ENCODE peak calls at places on chromosome 6, in four cellular contexts. One of them, this sample, is unnamed.

GRCh38 chr6:137543114-137543513 is 48.9 kb upstream of the OLIG3 start:
- DNase-seq in A549: no peak
- DNase-seq in GM12878: no peak
- DNase-seq in K562: no peak
- DNase-seq in this sample: no peak

GRCh38 chr6:51531623-51532022 is 555.8 kb downstream of the PKHD1 start:
- DNase-seq in A549: no peak
- DNase-seq in GM12878: peak
- DNase-seq in K562: no peak
- DNase-seq in this sample: no peak

GRCh38 chr6:28449056-28449455 is 5.8 kb upstream of the ZSCAN23 start:
- DNase-seq in A549: no peak
- DNase-seq in GM12878: no peak
- DNase-seq in K562: no peak
- DNase-seq in this sample: no peak

GRCh38 chr6:14851286-14851685 is 394.6 kb upstream of the JARID2 start:
- DNase-seq in A549: no peak
- DNase-seq in GM12878: no peak
- DNase-seq in K562: no peak
- DNase-seq in this sample: no peak

GRCh38 chr6:71977860-71978259 is 91.5 kb downstream of the RIMS1 start:
- DNase-seq in A549: no peak
- DNase-seq in GM12878: no peak
- DNase-seq in K562: no peak
- DNase-seq in this sample: no peak

GRCh38 chr6:6891074-6891754 is 216.5 kb upstream of the RREB1 start:
- DNase-seq in A549: no peak
- DNase-seq in GM12878: no peak
- DNase-seq in K562: no peak
- DNase-seq in this sample: no peak

GRCh38 chr6:169160091-169160854 is 93.4 kb downstream of the THBS2 start:
- DNase-seq in A549: no peak
- DNase-seq in GM12878: no peak
- DNase-seq in K562: no peak
- DNase-seq in this sample: no peak

GRCh38 chr6:23562554-23562953 is 563.5 kb upstream of the NRSN1 start:
- DNase-seq in A549: no peak
- DNase-seq in GM12878: no peak
- DNase-seq in K562: no peak
- DNase-seq in this sample: no peak

GRCh38 chr6:29872791-29873190 is 45.2 kb downstream of the HLA-G start:
- DNase-seq in A549: no peak
- DNase-seq in GM12878: no peak
- DNase-seq in K562: no peak
- DNase-seq in this sample: no peak

GRCh38 chr6:133286765-133287164 is 45.6 kb downstream of the EYA4 start:
- DNase-seq in A549: no peak
- DNase-seq in GM12878: no peak
- DNase-seq in K562: no peak
- DNase-seq in this sample: no peak

DNA sequence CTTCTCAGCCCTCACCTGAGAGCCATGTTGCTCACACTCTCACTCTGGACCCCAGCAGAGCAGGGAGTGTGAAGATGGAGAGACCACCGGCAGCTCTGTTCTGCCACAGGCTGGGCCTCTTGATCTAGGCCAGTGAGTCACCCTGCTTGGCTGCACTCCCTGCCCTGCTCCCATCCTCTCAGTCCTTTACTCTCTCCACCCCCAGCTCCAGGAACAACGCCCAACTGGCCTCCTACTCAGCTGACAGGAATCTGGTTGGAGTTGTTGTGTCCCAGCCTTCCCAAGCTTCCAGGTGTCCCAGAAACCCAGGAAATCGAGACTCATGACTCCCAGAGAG is at the start of gene PSORS1C1:
- DNase-seq in A549: peak
- DNase-seq in GM12878: no peak
- DNase-seq in K562: no peak
- DNase-seq in this sample: peak
- TF ChIP-seq REST in A549: no peak
- TF ChIP-seq REST in GM12878: no peak
- TF ChIP-seq REST in K562: no peak
- TF ChIP-seq REST in this sample: no peak

GRCh38 chr6:158611039-158611438 is 33.5 kb downstream of the DYNLT1 start:
- DNase-seq in A549: no peak
- DNase-seq in GM12878: no peak
- DNase-seq in K562: no peak
- DNase-seq in this sample: no peak

GRCh38 chr6:158609455-158610155 is 34.9 kb downstream of the DYNLT1 start:
- DNase-seq in A549: no peak
- DNase-seq in GM12878: no peak
- DNase-seq in K562: no peak
- DNase-seq in this sample: no peak

GRCh38 chr6:158608221-158608620 is 36.3 kb downstream of the DYNLT1 start:
- DNase-seq in A549: no peak
- DNase-seq in GM12878: no peak
- DNase-seq in K562: no peak
- DNase-seq in this sample: no peak

GRCh38 chr6:158611600-158612041 is 32.9 kb downstream of the DYNLT1 start:
- DNase-seq in A549: no peak
- DNase-seq in GM12878: no peak
- DNase-seq in K562: no peak
- DNase-seq in this sample: no peak

GRCh38 chr6:158610319-158610968 is 34.1 kb downstream of the DYNLT1 start:
- DNase-seq in A549: no peak
- DNase-seq in GM12878: no peak
- DNase-seq in K562: no peak
- DNase-seq in this sample: no peak
- TF ChIP-seq BHLHE40 in A549: no peak
- TF ChIP-seq BHLHE40 in GM12878: no peak
- TF ChIP-seq BHLHE40 in K562: no peak
- TF ChIP-seq BHLHE40 in this sample: no peak

GRCh38 chr6:108260126-108260808 is 573 bp downstream of the SNX3 start:
- DNase-seq in A549: peak
- DNase-seq in GM12878: peak
- DNase-seq in K562: peak
- DNase-seq in this sample: no peak

GRCh38 chr6:108263371-108263770 is 2.5 kb upstream of the SNX3 start:
- DNase-seq in A549: no peak
- DNase-seq in GM12878: no peak
- DNase-seq in K562: no peak
- DNase-seq in this sample: no peak

GRCh38 chr6:108260809-108261569 is at the start of gene SNX3:
- DNase-seq in A549: peak
- DNase-seq in GM12878: peak
- DNase-seq in K562: peak
- DNase-seq in this sample: peak
- TF ChIP-seq REST in A549: no peak
- TF ChIP-seq REST in GM12878: no peak
- TF ChIP-seq REST in K562: peak
- TF ChIP-seq REST in this sample: peak

DNA sequence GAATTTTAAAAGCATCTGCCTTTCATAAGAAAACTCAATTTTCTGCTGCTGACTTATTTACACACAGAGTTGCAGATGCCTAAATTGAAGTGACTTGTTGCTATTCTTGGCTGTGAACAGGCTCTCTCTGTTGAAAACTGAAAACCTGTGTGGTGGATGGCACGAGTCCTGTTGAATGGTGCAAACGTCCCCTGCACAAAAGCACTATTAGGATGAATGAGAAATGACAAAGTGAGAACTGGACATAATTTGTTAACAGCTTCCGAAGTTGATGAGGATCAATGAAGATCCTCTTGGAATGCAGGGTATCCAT is 201.7 kb upstream of the PREP start:
- DNase-seq in A549: no peak
- DNase-seq in GM12878: no peak
- DNase-seq in K562: no peak
- DNase-seq in this sample: no peak
- TF ChIP-seq BHLHE40 in A549: no peak
- TF ChIP-seq BHLHE40 in GM12878: no peak
- TF ChIP-seq BHLHE40 in K562: no peak
- TF ChIP-seq BHLHE40 in this sample: no peak

DNA sequence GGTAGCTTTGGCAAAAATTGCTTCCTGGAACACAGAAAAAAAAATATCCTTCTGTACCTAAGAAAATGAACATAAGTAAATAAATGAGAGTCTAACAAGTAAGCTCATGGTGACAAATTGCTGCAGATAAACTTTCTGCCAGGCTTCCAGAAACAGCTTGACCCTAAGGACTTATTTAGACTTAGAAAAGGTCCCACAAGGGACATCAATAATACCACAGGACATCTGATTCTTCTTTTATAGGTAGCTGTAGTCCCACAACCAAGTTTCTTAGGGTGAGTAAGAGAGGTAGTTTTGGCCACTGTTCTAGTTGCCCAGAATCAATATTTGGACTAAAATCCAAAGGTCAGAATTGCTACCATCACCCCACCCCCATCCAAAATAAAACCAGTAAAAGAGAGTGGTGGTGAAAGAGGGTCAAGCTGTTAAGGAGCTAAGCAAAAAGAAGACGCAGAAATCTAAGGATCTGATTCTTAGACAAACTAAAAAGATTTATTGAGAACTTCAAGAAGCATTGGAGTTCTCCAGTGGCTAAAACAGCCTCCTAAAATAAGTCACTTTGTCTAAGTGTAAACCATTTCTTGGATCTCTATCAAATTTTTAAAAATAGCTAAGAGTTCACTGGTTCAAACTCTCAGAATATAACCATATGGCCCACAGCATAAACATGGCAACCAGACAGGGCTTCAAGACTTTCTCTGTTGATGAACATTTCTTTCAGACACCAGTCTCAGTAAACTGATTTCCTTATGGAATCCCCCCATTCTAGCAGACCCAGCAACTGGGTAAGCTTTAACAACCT is 180.6 kb downstream of the PTPRK start:
- DNase-seq in A549: no peak
- DNase-seq in GM12878: no peak
- DNase-seq in K562: no peak
- DNase-seq in this sample: peak
- TF ChIP-seq REST in A549: no peak
- TF ChIP-seq REST in GM12878: no peak
- TF ChIP-seq REST in K562: no peak
- TF ChIP-seq REST in this sample: peak

GRCh38 chr6:12769556-12770255 is 53.1 kb downstream of the PHACTR1 start:
- DNase-seq in A549: no peak
- DNase-seq in GM12878: no peak
- DNase-seq in K562: no peak
- DNase-seq in this sample: no peak
- TF ChIP-seq BHLHE40 in A549: no peak
- TF ChIP-seq BHLHE40 in GM12878: no peak
- TF ChIP-seq BHLHE40 in K562: no peak
- TF ChIP-seq BHLHE40 in this sample: no peak

GRCh38 chr6:82362144-82362543 is 1.5 kb upstream of the TPBG start:
- DNase-seq in A549: no peak
- DNase-seq in GM12878: no peak
- DNase-seq in K562: no peak
- DNase-seq in this sample: no peak

GRCh38 chr6:82362868-82363267 is 749 bp upstream of the TPBG start:
- DNase-seq in A549: no peak
- DNase-seq in GM12878: no peak
- DNase-seq in K562: no peak
- DNase-seq in this sample: no peak

GRCh38 chr6:82363368-82364086 is at the start of gene TPBG:
- DNase-seq in A549: peak
- DNase-seq in GM12878: no peak
- DNase-seq in K562: peak
- DNase-seq in this sample: peak

GRCh38 chr6:82365011-82365751 is 1.6 kb downstream of the TPBG start:
- DNase-seq in A549: peak
- DNase-seq in GM12878: no peak
- DNase-seq in K562: no peak
- DNase-seq in this sample: no peak

GRCh38 chr6:82364087-82365010 is 732 bp downstream of the TPBG start:
- DNase-seq in A549: peak
- DNase-seq in GM12878: no peak
- DNase-seq in K562: no peak
- DNase-seq in this sample: no peak
- TF ChIP-seq REST in A549: no peak
- TF ChIP-seq REST in GM12878: no peak
- TF ChIP-seq REST in K562: no peak
- TF ChIP-seq REST in this sample: no peak

GRCh38 chr6:21665101-21665435 is 71.5 kb downstream of the SOX4 start:
- DNase-seq in A549: no peak
- DNase-seq in GM12878: no peak
- DNase-seq in K562: no peak
- DNase-seq in this sample: no peak
- TF ChIP-seq BHLHE40 in A549: no peak
- TF ChIP-seq BHLHE40 in GM12878: no peak
- TF ChIP-seq BHLHE40 in K562: no peak
- TF ChIP-seq BHLHE40 in this sample: no peak

GRCh38 chr6:163260111-163260895 is 154.2 kb upstream of the QKI start:
- DNase-seq in A549: no peak
- DNase-seq in GM12878: no peak
- DNase-seq in K562: no peak
- DNase-seq in this sample: no peak
- TF ChIP-seq REST in A549: no peak
- TF ChIP-seq REST in GM12878: no peak
- TF ChIP-seq REST in K562: no peak
- TF ChIP-seq REST in this sample: no peak

DNA sequence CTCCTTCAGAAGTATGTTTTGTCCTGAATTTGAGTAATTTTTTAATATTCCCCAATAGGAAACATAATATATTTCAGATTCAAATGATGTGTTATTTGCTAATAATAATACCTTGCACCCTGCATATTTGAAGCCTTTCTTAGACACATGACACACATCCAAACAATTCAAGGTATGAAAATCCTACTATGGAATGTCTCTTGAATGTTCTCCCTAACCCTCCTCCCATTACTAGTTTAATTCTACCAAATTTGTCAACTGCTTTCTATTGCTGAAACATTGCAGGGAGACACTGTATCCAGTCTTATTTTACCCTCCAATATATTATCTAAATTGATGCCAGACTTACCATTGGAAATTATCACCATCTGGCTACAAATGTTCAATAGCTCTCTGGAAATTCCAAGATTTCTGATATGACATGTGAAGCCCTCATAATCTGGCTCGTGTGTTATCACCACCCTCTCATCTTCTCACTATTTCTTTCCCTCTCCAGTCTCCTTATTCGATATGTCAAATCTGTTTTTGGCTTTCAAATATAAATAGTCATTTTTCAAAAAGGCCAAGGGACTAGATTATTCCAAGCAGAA is 1027.3 kb upstream of the CITED2 start:
- DNase-seq in A549: no peak
- DNase-seq in GM12878: no peak
- DNase-seq in K562: no peak
- DNase-seq in this sample: no peak
- TF ChIP-seq BHLHE40 in A549: no peak
- TF ChIP-seq BHLHE40 in GM12878: no peak
- TF ChIP-seq BHLHE40 in K562: no peak
- TF ChIP-seq BHLHE40 in this sample: no peak

This sample was measured in HepG2.